ENCODE peak calls at places on chromosomes 3 and 15, in four cellular contexts. W, R, P and J are unnamed samples.

GRCh38 chr3:45758871-45759270 is 37.5 kb downstream of the SLC6A20 start:
- DNase-seq in R (no peak), W (no peak), P (no peak), J (no peak)

GRCh38 chr15:31502541-31503229 is 176.1 kb downstream of the KLF13 start:
- DNase-seq in W (no peak), P (no peak), R (peak; percentile 74), J (no peak)

GRCh38 chr15:74620636-74621545 is 5.3 kb downstream of the CLK3 start:
- DNase-seq in W (peak; percentile 73), P (peak; percentile 82), R (no peak), J (peak; percentile 81)

GRCh38 chr3:161149529-161149928 is 44.4 kb upstream of the B3GALNT1 start:
- DNase-seq in W (no peak), P (no peak), R (no peak), J (no peak)

GRCh38 chr3:42216820-42217416 is 49.1 kb downstream of the CCK start:
- DNase-seq in P (peak; percentile 77), R (no peak), W (no peak), J (no peak)

GRCh38 chr15:89500397-89501270 is 4.3 kb upstream of the RHCG start:
- DNase-seq in R (no peak), W (no peak), P (peak; percentile 13), J (no peak)

GRCh38 chr3:45154641-45155147 is 8.5 kb upstream of the CDCP1 start:
- DNase-seq in W (no peak), P (no peak), R (no peak), J (no peak)

GRCh38 chr3:143531101-143531500 is 317.2 kb downstream of the SLC9A9 start:
- DNase-seq in R (no peak), W (no peak), P (no peak), J (no peak)

GRCh38 chr3:45987368-45988099 is 8.1 kb downstream of the FYCO1 start:
- DNase-seq in P (no peak), W (no peak), R (no peak), J (no peak)

GRCh38 chr3:42013652-42014442 is 51.9 kb upstream of the ULK4 start:
- DNase-seq in W (peak; percentile 45), P (peak; percentile 62), R (no peak), J (peak; percentile 48)

GRCh38 chr3:56347219-56347871 is 120.9 kb downstream of the ERC2 start:
- DNase-seq in P (peak; percentile 32), W (peak; percentile 56), R (no peak), J (peak; percentile 7)
- TF ChIP-seq CTCF in P (peak; percentile 78), W (peak; percentile 65), R (peak; percentile 48), J (peak; percentile 41)

DNA sequence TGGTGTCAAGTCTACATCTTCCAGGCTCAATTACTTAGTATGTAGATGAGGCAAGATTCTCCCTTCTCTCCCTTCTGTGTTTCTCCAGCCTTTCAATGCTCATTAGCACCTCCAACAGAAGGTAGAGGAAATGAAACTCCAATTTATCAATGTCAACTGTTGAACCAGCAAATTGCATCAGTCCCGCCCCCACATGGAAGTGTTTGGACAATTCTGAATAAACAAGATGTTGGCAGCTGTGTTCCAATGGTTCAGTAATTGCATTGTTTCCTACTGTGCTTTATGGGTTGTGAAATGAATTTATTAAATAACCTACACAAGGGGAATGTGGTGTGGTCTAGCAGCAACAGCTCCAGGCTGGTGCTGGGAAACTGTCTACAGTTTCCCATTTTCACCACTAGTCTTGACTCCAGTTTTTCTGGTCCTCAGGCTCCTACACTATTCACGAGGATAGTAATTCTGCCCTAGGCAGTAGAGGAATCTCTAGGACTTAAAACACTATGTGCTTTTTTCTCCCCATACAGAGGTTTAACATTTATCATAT is 91.9 kb downstream of the MB21D2 start:
- DNase-seq in W (no peak), R (no peak), P (peak; percentile 69), J (no peak)
- TF ChIP-seq CTCF in W (no peak), R (peak; percentile 26), P (peak; percentile 35), J (no peak)

GRCh38 chr3:109696932-109697331 is 359.6 kb upstream of the DPPA4 start:
- DNase-seq in W (no peak), R (no peak), P (no peak), J (no peak)
- TF ChIP-seq CTCF in W (peak; percentile 17), R (peak; percentile 24), P (no peak), J (no peak)

GRCh38 chr3:127759826-127760225 is 62.5 kb downstream of the MGLL start:
- DNase-seq in P (no peak), W (no peak), R (no peak), J (no peak)

GRCh38 chr3:127760361-127760760 is 62.0 kb downstream of the MGLL start:
- DNase-seq in W (no peak), P (no peak), R (no peak), J (no peak)

GRCh38 chr3:127762077-127762786 is 60.1 kb downstream of the MGLL start:
- DNase-seq in R (no peak), W (no peak), P (peak; percentile 55), J (peak; percentile 55)

GRCh38 chr3:127762787-127763105 is 59.6 kb downstream of the MGLL start:
- DNase-seq in W (no peak), P (no peak), R (no peak), J (no peak)

GRCh38 chr3:127761101-127761802 is 61.1 kb downstream of the MGLL start:
- DNase-seq in R (no peak), P (no peak), W (no peak), J (no peak)
- TF ChIP-seq CTCF in R (no peak), P (no peak), W (no peak), J (no peak)

GRCh38 chr3:126245811-126246727 is 65.7 kb upstream of the ALDH1L1 start:
- DNase-seq in P (peak; percentile 66), W (peak; percentile 56), R (no peak), J (no peak)
- TF ChIP-seq CTCF in P (peak; percentile 87), W (peak; percentile 58), R (peak; percentile 82), J (peak; percentile 25)

GRCh38 chr15:24832282-24832681 is 122.5 kb upstream of the SNRPN start:
- DNase-seq in P (no peak), W (no peak), R (no peak), J (no peak)

GRCh38 chr15:24835301-24835700 is 119.5 kb upstream of the SNRPN start:
- DNase-seq in W (no peak), P (no peak), R (no peak), J (no peak)
- TF ChIP-seq CTCF in W (no peak), P (no peak), R (peak; percentile 15), J (no peak)

DNA sequence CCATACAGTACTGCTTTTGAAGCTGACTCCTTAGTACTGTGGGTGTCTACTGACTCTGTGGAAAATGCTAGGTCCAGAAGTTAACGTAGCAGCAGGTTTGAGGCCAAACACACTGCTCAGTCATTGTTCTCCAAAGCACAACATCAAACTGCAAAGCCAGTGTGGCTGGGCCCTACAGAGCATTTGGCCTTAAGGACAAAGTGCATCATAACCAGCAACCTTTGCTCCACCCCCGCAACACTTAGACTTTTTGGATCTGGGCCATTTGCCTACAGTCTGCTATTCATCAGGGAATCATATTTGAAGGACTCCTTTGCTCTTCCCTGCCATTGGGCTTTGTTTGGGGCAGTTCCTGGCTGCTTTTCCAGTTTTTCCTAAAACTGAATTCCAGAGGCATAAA is 43.1 kb upstream of the ARL6 start:
- DNase-seq in P (no peak), W (no peak), R (no peak), J (no peak)
- TF ChIP-seq CTCF in P (no peak), W (no peak), R (no peak), J (no peak)

GRCh38 chr3:2166552-2166951 is 67.9 kb downstream of the CNTN4 start:
- DNase-seq in W (no peak), R (no peak), P (no peak), J (no peak)
- TF ChIP-seq CTCF in W (no peak), R (peak; percentile 49), P (peak; percentile 52), J (no peak)